ENCODE peak calls at places on chromosomes 7 and 10, in four cellular contexts. O is lung, H is MV-4-11, A is iris pigment epithelial cell. J is an unnamed sample.
A peak's percentile ranks its signal among the peaks of the same experiment; 100 is the strongest.

GRCh38 chr10:123380491-123381085 is 226.4 kb downstream of the BUB3 start:
- DNase-seq in O (no peak), H (peak; percentile 62), A (peak; percentile 11), J (peak; percentile 29)

GRCh38 chr7:137956591-137956990 is 45.3 kb downstream of the CREB3L2 start:
- DNase-seq in O (no peak), H (no peak), A (no peak), J (no peak)

GRCh38 chr10:66828957-66829356 is 96.9 kb upstream of the LRRTM3 start:
- DNase-seq in O (no peak), H (no peak), A (no peak), J (no peak)

GRCh38 chr10:128853537-128853936 is 613.5 kb upstream of the MGMT start:
- DNase-seq in O (no peak), H (no peak), A (no peak), J (no peak)

GRCh38 chr7:120021085-120021484 is 251.9 kb upstream of the KCND2 start:
- DNase-seq in O (no peak), H (no peak), A (peak; percentile 38), J (peak; percentile 12)

GRCh38 chr10:100970076-100970913 is 991 bp downstream of the SEMA4G start:
- DNase-seq in O (no peak), H (no peak), A (no peak), J (no peak)

GRCh38 chr10:121753726-121754476 is 155.7 kb upstream of the FGFR2 start:
- DNase-seq in O (no peak), H (peak; percentile 39), A (peak; percentile 91), J (peak; percentile 92)

GRCh38 chr10:131847241-131847783 is 53.5 kb upstream of the PPP2R2D start:
- DNase-seq in O (no peak), H (no peak), A (no peak), J (no peak)

GRCh38 chr7:20240080-20240926 is 23.1 kb upstream of the MACC1 start:
- DNase-seq in O (no peak), H (no peak), A (no peak), J (no peak)

GRCh38 chr7:50960621-50961310 is 178.1 kb upstream of the GRB10 start:
- DNase-seq in O (no peak), H (no peak), A (no peak), J (no peak)

GRCh38 chr10:133439517-133440461 is 14.0 kb upstream of the SCART1 start:
- DNase-seq in O (peak; percentile 25), H (no peak), A (no peak), J (no peak)

GRCh38 chr10:88896336-88897018 is 16.4 kb downstream of the STAMBPL1 start:
- DNase-seq in O (no peak), H (no peak), A (no peak), J (no peak)

GRCh38 chr10:25811141-25811685 is 122.8 kb upstream of the MYO3A start:
- DNase-seq in O (no peak), H (no peak), A (no peak), J (no peak)

J was measured in ELR.